ENCODE peak calls at places on chromosomes 6 and 20, in five cellular contexts. R is neural crest cell, C is MCF 10A, A is adrenal gland, S is lung. E is an unnamed sample.

GRCh38 chr20:3648941-3649340 is 14.3 kb downstream of the GFRA4 start:
- DNase-seq in A (no peak), R (no peak), C (no peak), S (no peak), E (no peak)

GRCh38 chr6:64376394-64376793 is 740.8 kb downstream of the PHF3 start:
- DNase-seq in S (no peak), C (no peak), A (no peak), R (no peak), E (no peak)

GRCh38 chr6:82616386-82617028 is 252.9 kb downstream of the TPBG start:
- DNase-seq in S (no peak), A (no peak), R (no peak), C (peak; percentile 6), E (no peak)

GRCh38 chr6:142756215-142756630 is 188.8 kb downstream of the HIVEP2 start:
- DNase-seq in S (no peak), C (peak; percentile 23), A (no peak), R (no peak), E (no peak)

GRCh38 chr6:66496659-66497058 is 789.6 kb upstream of the EYS start:
- DNase-seq in C (peak; percentile 51), R (no peak), A (no peak), S (no peak), E (peak; percentile 22)

GRCh38 chr6:27188885-27189418 is 58.5 kb upstream of the PRSS16 start:
- DNase-seq in A (peak; percentile 46), S (peak; percentile 58), R (peak; percentile 39), C (peak; percentile 88), E (peak; percentile 55)

GRCh38 chr6:80331522-80331921 is 225.1 kb downstream of the BCKDHB start:
- DNase-seq in S (no peak), R (no peak), C (no peak), A (no peak), E (no peak)

GRCh38 chr6:24930386-24930785 is 5.4 kb downstream of the RIPOR2 start:
- DNase-seq in S (no peak), R (no peak), C (no peak), A (no peak), E (no peak)

GRCh38 chr6:52522151-52522626 is 54.7 kb downstream of the TRAM2 start:
- DNase-seq in S (no peak), A (peak; percentile 44), C (peak; percentile 74), R (no peak), E (no peak)

GRCh38 chr20:20487811-20488210 is 119.9 kb downstream of the INSM1 start:
- DNase-seq in S (no peak), A (no peak), C (peak; percentile 13), R (no peak), E (no peak)

GRCh38 chr20:46694484-46694883 is 5.2 kb upstream of the TP53RK start:
- DNase-seq in S (no peak), C (no peak), A (peak; percentile 37), R (no peak), E (no peak)

GRCh38 chr20:6519556-6519955 is 247.9 kb upstream of the BMP2 start:
- DNase-seq in A (no peak), S (no peak), R (no peak), C (peak; percentile 72), E (no peak)

GRCh38 chr20:64254571-64255360 is 782 bp upstream of the PCMTD2 start:
- DNase-seq in R (no peak), C (no peak), A (no peak), S (no peak), E (no peak)

GRCh38 chr6:16602035-16602434 is 159.2 kb downstream of the ATXN1 start:
- DNase-seq in C (no peak), R (no peak), A (no peak), S (no peak), E (no peak)

GRCh38 chr6:80210618-80211017 is 104.1 kb downstream of the BCKDHB start:
- DNase-seq in A (no peak), R (no peak), S (no peak), C (no peak), E (no peak)

GRCh38 chr6:99282479-99283062 is 66.9 kb downstream of the FAXC start:
- DNase-seq in S (no peak), C (peak; percentile 28), R (no peak), A (no peak), E (no peak)

GRCh38 chr20:8447262-8448120 is 315.4 kb downstream of the PLCB1 start:
- DNase-seq in R (no peak), C (no peak), S (no peak), A (no peak), E (no peak)

GRCh38 chr20:8449120-8449519 is 317.1 kb downstream of the PLCB1 start:
- DNase-seq in R (no peak), S (no peak), C (peak; percentile 9), A (no peak), E (no peak)

GRCh38 chr20:8438748-8439147 is 306.7 kb downstream of the PLCB1 start:
- DNase-seq in A (no peak), S (no peak), R (no peak), C (no peak), E (no peak)

GRCh38 chr20:8443464-8444072 is 311.5 kb downstream of the PLCB1 start:
- DNase-seq in A (no peak), S (no peak), C (no peak), R (no peak), E (no peak)
- TF ChIP-seq CTCF in A (no peak), S (no peak), C (no peak), R (no peak), E (no peak)

GRCh38 chr6:135182993-135183531 is 2.0 kb downstream of the MYB start:
- DNase-seq in C (no peak), A (no peak), S (peak; percentile 40), R (no peak), E (peak; percentile 14)

GRCh38 chr6:135181333-135182119 is 418 bp downstream of the MYB start:
- DNase-seq in A (no peak), R (peak; percentile 22), C (no peak), S (no peak), E (peak; percentile 15)

GRCh38 chr6:135182120-135182992 is 1.2 kb downstream of the MYB start:
- DNase-seq in C (no peak), S (no peak), R (peak; percentile 9), A (no peak), E (peak; percentile 20)

GRCh38 chr6:135179920-135180457 is 1.1 kb upstream of the MYB start:
- DNase-seq in R (no peak), A (no peak), S (no peak), C (no peak), E (no peak)

GRCh38 chr6:135180458-135181332 is at the start of gene MYB:
- DNase-seq in S (peak; percentile 63), R (peak; percentile 65), C (peak; percentile 62), A (peak; percentile 42), E (peak; percentile 74)
- TF ChIP-seq CTCF in S (no peak), R (no peak), C (no peak), A (no peak), E (no peak)

GRCh38 chr6:112086744-112087135 is 542 bp downstream of the TUBE1 start:
- DNase-seq in C (peak; percentile 63), A (no peak), R (no peak), S (no peak), E (no peak)
- TF ChIP-seq CTCF in C (peak; percentile 40), A (peak; percentile 26), R (peak; percentile 50), S (no peak), E (no peak)

DNA sequence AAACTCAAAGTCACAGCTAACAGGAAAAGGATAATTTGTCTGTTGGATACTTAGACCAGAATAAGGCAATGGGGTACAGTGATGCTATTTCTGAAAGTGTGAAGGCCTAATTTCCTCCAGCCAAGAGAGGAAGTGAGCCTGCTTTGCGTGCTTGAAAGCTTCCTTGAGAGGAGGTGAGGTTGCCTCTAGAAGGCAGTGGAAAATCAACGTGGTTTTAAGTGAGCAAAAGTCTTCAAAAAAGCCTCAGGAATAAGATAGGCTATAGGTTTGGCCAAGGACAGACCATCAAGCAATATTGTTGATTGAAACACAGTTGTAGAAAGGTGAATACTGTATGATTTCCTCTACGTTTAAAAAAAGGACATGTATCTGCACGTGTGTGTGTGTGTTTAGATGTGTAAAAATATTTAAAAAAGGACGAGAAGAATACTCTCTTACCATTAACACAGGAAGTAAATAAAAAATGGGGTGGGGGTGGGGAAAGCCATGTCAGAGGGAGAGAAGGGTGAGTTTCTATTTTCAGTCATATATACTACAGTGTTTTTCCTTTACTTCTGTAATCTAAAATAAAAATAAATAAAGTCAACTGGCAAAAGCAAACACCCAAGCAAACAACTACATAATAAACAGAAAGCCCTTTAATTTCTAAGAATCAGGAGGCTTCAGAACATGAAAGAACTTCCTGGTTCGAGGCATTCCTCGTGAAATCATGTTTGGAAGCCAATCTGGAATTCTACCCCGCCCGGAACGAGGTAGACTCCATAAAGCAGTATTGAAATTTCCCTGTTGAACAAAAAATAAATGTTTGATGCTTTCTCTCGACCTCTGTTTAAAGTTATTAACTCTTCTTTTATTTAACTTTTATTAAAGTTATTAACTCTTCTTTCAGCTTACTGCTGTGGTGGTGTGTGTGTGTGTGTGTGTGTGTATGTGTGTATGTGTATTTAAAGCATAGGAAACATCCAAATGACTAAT is 158.0 kb upstream of the ZNF217 start:
- DNase-seq in A (no peak), R (no peak), C (no peak), S (no peak), E (no peak)
- TF ChIP-seq CTCF in A (no peak), R (no peak), C (no peak), S (no peak), E (no peak)

E was measured in endothelial cell.